ENCODE peak calls at places on chromosomes 6 and 20, in six cellular contexts. A is NT2/D1, V is HCT116, G is right atrium auricular region, X is IMR-90, N is tibial nerve. L is an unnamed sample.

GRCh38 chr6:42260424-42260888 is 42.8 kb upstream of the MRPS10 start:
- DNase-seq in A (no peak), X (no peak), G (no peak), N (no peak), V (peak; percentile 83), L (no peak)

GRCh38 chr20:48042628-48043027 is 257.3 kb upstream of the SULF2 start:
- DNase-seq in V (no peak), X (no peak), A (no peak), N (no peak), G (no peak), L (no peak)

GRCh38 chr6:39330057-39330456 is 7.6 kb upstream of the KCNK16 start:
- DNase-seq in G (no peak), A (no peak), X (no peak), V (no peak), N (no peak), L (no peak)

GRCh38 chr20:21548390-21549035 is 34.6 kb upstream of the NKX2-2 start:
- DNase-seq in N (no peak), A (no peak), X (no peak), V (no peak), G (no peak), L (peak; percentile 34)

GRCh38 chr6:126145386-126145785 is 159.0 kb downstream of the TRMT11 start:
- DNase-seq in N (no peak), X (no peak), A (no peak), G (no peak), V (no peak), L (no peak)

GRCh38 chr6:156970595-156971112 is 193.5 kb downstream of the ARID1B start:
- DNase-seq in N (no peak), X (no peak), V (no peak), G (no peak), A (no peak), L (no peak)

GRCh38 chr6:5521322-5521721 is 260.0 kb downstream of the FARS2 start:
- DNase-seq in N (no peak), V (no peak), X (no peak), A (no peak), G (no peak), L (no peak)

GRCh38 chr6:125950293-125950692 is 6.3 kb upstream of the HINT3 start:
- DNase-seq in N (no peak), G (no peak), X (peak; percentile 84), A (peak; percentile 9), V (no peak), L (no peak)

GRCh38 chr6:160264213-160264612 is 5.6 kb upstream of the SLC22A2 start:
- DNase-seq in G (no peak), V (no peak), A (no peak), X (no peak), N (no peak), L (no peak)

GRCh38 chr6:1054653-1055014 is 257.3 kb upstream of the FOXQ1 start:
- DNase-seq in N (no peak), G (peak; percentile 7), A (no peak), X (no peak), V (no peak), L (no peak)

GRCh38 chr6:157017861-157018260 is 240.7 kb downstream of the ARID1B start:
- DNase-seq in X (peak; percentile 15), V (no peak), A (no peak), G (no peak), N (no peak), L (no peak)

DNA sequence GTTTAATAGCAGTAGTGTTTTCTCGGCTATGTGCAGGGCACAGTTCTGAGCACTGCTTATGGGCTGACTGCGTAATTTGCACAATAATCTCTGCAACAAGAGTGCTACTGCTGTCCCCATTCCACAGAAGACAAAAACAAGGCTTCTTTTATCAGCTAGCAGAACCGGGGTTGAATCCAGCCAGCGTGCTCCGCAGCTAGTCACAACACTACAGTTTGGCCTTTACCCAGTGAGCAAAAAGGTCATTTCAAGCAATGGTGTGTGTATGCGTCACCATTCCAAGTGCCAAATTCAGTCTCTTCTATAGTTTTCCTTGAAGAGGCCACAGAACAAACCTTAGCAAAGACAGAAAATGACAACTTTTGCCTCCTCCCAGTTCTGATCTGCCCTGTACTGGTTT is 61.1 kb downstream of the LRFN2 start:
- DNase-seq in X (no peak), G (no peak), V (no peak), N (no peak), A (no peak), L (no peak)
- H3K9me3 ChIP-seq in X (no peaks in the 10 kb centered on the region), G (no peaks in the 10 kb centered on the region), V (no peaks in the 10 kb centered on the region), N (no peaks in the 10 kb centered on the region), A (no peaks in the 10 kb centered on the region), L (no peaks in the 10 kb centered on the region)

GRCh38 chr6:34259529-34260069 is 10.8 kb upstream of the SMIM29 start:
- DNase-seq in N (no peak), V (no peak), G (no peak), X (no peak), A (no peak), L (no peak)

GRCh38 chr6:34260576-34261267 is 11.9 kb upstream of the SMIM29 start:
- DNase-seq in X (no peak), V (no peak), G (no peak), N (no peak), A (no peak), L (no peak)
- H3K9me3 ChIP-seq in X (peaks cover 2% of the 10 kb centered on the region), V (no peaks in the 10 kb centered on the region), G (no peaks in the 10 kb centered on the region), N (no peaks in the 10 kb centered on the region), A (peaks cover 5% of the 10 kb centered on the region), L (no peaks in the 10 kb centered on the region)

GRCh38 chr20:63347950-63348827 is 13.0 kb downstream of the CHRNA4 start:
- DNase-seq in V (no peak), X (no peak), G (no peak), A (no peak), N (no peak), L (no peak)

GRCh38 chr20:63350196-63350595 is 11.0 kb downstream of the CHRNA4 start:
- DNase-seq in V (no peak), N (no peak), A (no peak), X (no peak), G (no peak), L (no peak)

GRCh38 chr20:63347081-63347741 is 13.9 kb downstream of the CHRNA4 start:
- DNase-seq in X (no peak), G (no peak), N (no peak), A (no peak), V (no peak), L (no peak)

GRCh38 chr20:63349516-63349895 is 11.6 kb downstream of the CHRNA4 start:
- DNase-seq in G (no peak), X (no peak), A (no peak), N (no peak), V (no peak), L (no peak)

DNA sequence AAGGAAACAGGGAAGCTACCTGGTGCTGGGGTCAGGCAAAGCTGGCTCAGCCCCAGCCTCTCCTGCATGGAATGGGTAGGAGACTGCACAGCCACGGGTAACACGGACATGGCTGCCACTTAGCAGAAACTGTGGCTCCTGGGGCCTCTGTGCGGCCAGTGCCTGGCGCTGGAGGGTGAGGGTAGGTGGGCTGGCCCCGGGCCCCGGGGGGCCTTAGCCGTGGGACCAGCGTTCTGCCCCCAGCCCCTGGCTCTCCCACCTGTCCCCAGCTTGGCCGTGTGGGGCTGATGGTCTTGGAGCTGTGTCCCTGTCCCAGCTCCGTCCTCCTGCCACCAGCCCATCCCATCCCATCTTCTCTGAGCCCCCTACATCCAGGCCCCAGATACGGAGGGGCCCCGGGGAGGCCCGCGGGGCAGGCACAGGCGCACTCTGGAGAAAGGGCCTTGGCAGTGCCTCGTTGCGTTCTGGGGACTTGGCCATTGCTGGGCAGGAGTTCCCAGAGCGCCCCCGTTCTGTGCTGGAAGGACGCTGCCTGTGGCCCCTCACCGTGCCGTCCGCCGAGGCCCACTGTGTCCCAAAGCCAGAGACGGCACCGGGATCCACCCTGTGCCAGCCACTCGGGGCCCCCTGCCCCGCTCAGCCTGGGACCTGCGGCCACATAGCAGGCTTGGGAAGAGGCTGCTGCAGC is 12.2 kb downstream of the CHRNA4 start:
- DNase-seq in G (no peak), X (no peak), N (no peak), V (no peak), A (no peak), L (no peak)
- H3K9me3 ChIP-seq in G (no peaks in the 10 kb centered on the region), X (peaks cover 3% of the 10 kb centered on the region), N (no peaks in the 10 kb centered on the region), V (no peaks in the 10 kb centered on the region), A (peaks cover 8% of the 10 kb centered on the region), L (no peaks in the 10 kb centered on the region)

GRCh38 chr20:59754551-59754950 is 150.2 kb downstream of the PHACTR3 start:
- DNase-seq in V (no peak), X (no peak), N (no peak), G (no peak), A (no peak), L (no peak)
- H3K9me3 ChIP-seq in V (no peaks in the 10 kb centered on the region), X (peaks cover 2% of the 10 kb centered on the region), N (no peaks in the 10 kb centered on the region), G (no peaks in the 10 kb centered on the region), A (no peaks in the 10 kb centered on the region), L (no peaks in the 10 kb centered on the region)

GRCh38 chr6:148648754-148649453 is 97.9 kb upstream of the UST start:
- DNase-seq in X (no peak), V (no peak), N (no peak), G (no peak), A (no peak), L (no peak)

GRCh38 chr6:148653138-148653776 is 93.6 kb upstream of the UST start:
- DNase-seq in X (no peak), G (no peak), N (no peak), A (no peak), V (peak; percentile 19), L (no peak)

GRCh38 chr6:148650941-148651540 is 95.8 kb upstream of the UST start:
- DNase-seq in N (no peak), A (no peak), V (no peak), X (no peak), G (no peak), L (no peak)

GRCh38 chr6:148649454-148649963 is 97.3 kb upstream of the UST start:
- DNase-seq in V (no peak), G (no peak), N (no peak), X (no peak), A (no peak), L (no peak)
- H3K9me3 ChIP-seq in V (no peaks in the 10 kb centered on the region), G (no peaks in the 10 kb centered on the region), N (no peaks in the 10 kb centered on the region), X (peaks cover 16% of the 10 kb centered on the region), A (peaks cover 59% of the 10 kb centered on the region), L (no peaks in the 10 kb centered on the region)

GRCh38 chr20:41600926-41601631 is 17.1 kb downstream of the CHD6 start:
- DNase-seq in A (no peak), V (no peak), X (no peak), G (no peak), N (no peak), L (no peak)

GRCh38 chr20:41599699-41600104 is 18.5 kb downstream of the CHD6 start:
- DNase-seq in A (no peak), X (no peak), N (no peak), G (no peak), V (no peak), L (no peak)

GRCh38 chr20:41601742-41602141 is 16.4 kb downstream of the CHD6 start:
- DNase-seq in A (no peak), N (no peak), X (no peak), G (no peak), V (no peak), L (no peak)

GRCh38 chr20:41594514-41595322 is 23.5 kb downstream of the CHD6 start:
- DNase-seq in X (no peak), A (no peak), N (no peak), V (no peak), G (no peak), L (no peak)

GRCh38 chr20:41598719-41599118 is 19.5 kb downstream of the CHD6 start:
- DNase-seq in X (no peak), N (no peak), G (no peak), V (no peak), A (no peak), L (no peak)
- H3K9me3 ChIP-seq in X (peaks cover 36% of the 10 kb centered on the region), N (peaks cover 11% of the 10 kb centered on the region), G (peaks cover 16% of the 10 kb centered on the region), V (peaks cover 15% of the 10 kb centered on the region), A (peaks cover 78% of the 10 kb centered on the region), L (peaks cover 13% of the 10 kb centered on the region)

GRCh38 chr6:98487612-98488011 is 346.8 kb upstream of the POU3F2 start:
- DNase-seq in A (no peak), G (no peak), N (no peak), V (no peak), X (no peak), L (no peak)

GRCh38 chr6:98486052-98486451 is 348.3 kb upstream of the POU3F2 start:
- DNase-seq in A (no peak), V (no peak), G (no peak), X (no peak), N (no peak), L (no peak)
- H3K9me3 ChIP-seq in A (no peaks in the 10 kb centered on the region), V (no peaks in the 10 kb centered on the region), G (no peaks in the 10 kb centered on the region), X (no peaks in the 10 kb centered on the region), N (no peaks in the 10 kb centered on the region), L (no peaks in the 10 kb centered on the region)

L was measured in T-helper 17 cell.